ENCODE peak calls at places on chromosomes 12 and 14, in eight cellular contexts. E, U, D, W, V, K, A and O are unnamed samples.

GRCh38 chr12:120439646-120440247 is 1.8 kb downstream of the COX6A1 start:
- DNase-seq in E (no peak), U (peak), D (peak), W (peak), V (peak), K (no peak), A (peak), O (peak)

GRCh38 chr12:131608740-131609665 is 101.9 kb upstream of the SFSWAP start:
- DNase-seq in E (peak), U (peak), D (peak), W (peak), V (peak), K (peak), A (peak), O (peak)

GRCh38 chr14:48023881-48024280 is 348.5 kb upstream of the MDGA2 start:
- DNase-seq in E (no peak), U (no peak), D (no peak), W (no peak), V (no peak), K (no peak), A (no peak), O (no peak)

GRCh38 chr12:105980533-105980932 is 158.2 kb downstream of the NUAK1 start:
- DNase-seq in E (no peak), U (no peak), D (no peak), W (no peak), V (no peak), K (no peak), A (no peak), O (no peak)

GRCh38 chr14:77086017-77086727 is 11.9 kb upstream of the CIPC start:
- DNase-seq in E (no peak), U (peak), D (no peak), W (peak), V (peak), K (no peak), A (no peak), O (peak)

GRCh38 chr14:87254331-87254730 is 738.7 kb downstream of the GALC start:
- DNase-seq in E (no peak), U (no peak), D (no peak), W (no peak), V (no peak), K (no peak), A (no peak), O (no peak)

GRCh38 chr14:100577321-100577985 is 9.8 kb downstream of the BEGAIN start:
- DNase-seq in E (no peak), U (no peak), D (peak), W (no peak), V (no peak), K (no peak), A (no peak), O (no peak)

GRCh38 chr12:49188916-49189367 is at the start of gene TUBA1A:
- DNase-seq in E (peak), U (peak), D (peak), W (peak), V (peak), K (peak), A (peak), O (peak)

GRCh38 chr12:4112734-4113396 is 160.7 kb upstream of the CCND2 start:
- DNase-seq in E (no peak), U (no peak), D (no peak), W (no peak), V (no peak), K (peak), A (no peak), O (no peak)

GRCh38 chr14:49861581-49861922 is 9.0 kb upstream of the NEMF start:
- DNase-seq in E (peak), U (peak), D (peak), W (no peak), V (peak), K (peak), A (peak), O (peak)

GRCh38 chr12:94553130-94553519 is 93.5 kb upstream of the CEP83 start:
- DNase-seq in E (peak), U (peak), D (no peak), W (no peak), V (peak), K (no peak), A (no peak), O (no peak)

GRCh38 chr12:103852498-103852992 is 11.5 kb upstream of the NT5DC3 start:
- DNase-seq in E (no peak), U (peak), D (no peak), W (no peak), V (peak), K (no peak), A (no peak), O (peak)

GRCh38 chr12:1287446-1287975 is 296.5 kb downstream of the ERC1 start:
- DNase-seq in E (no peak), U (no peak), D (no peak), W (no peak), V (no peak), K (no peak), A (no peak), O (no peak)

GRCh38 chr14:73774244-73774575 is 60.0 kb upstream of the PNMA1 start:
- DNase-seq in E (no peak), U (no peak), D (no peak), W (no peak), V (no peak), K (no peak), A (no peak), O (no peak)

GRCh38 chr14:69786628-69787027 is 10.4 kb downstream of the SLC10A1 start:
- DNase-seq in E (no peak), U (no peak), D (no peak), W (no peak), V (no peak), K (no peak), A (no peak), O (no peak)

GRCh38 chr12:117124421-117125274 is 25.4 kb upstream of the TESC start:
- DNase-seq in E (no peak), U (no peak), D (no peak), W (no peak), V (peak), K (no peak), A (no peak), O (no peak)

GRCh38 chr12:85029456-85029855 is 6.6 kb downstream of the TSPAN19 start:
- DNase-seq in E (peak), U (peak), D (no peak), W (peak), V (peak), K (no peak), A (no peak), O (peak)

GRCh38 chr14:77281852-77282251 is 10.8 kb upstream of the NGB start:
- DNase-seq in E (no peak), U (no peak), D (no peak), W (no peak), V (no peak), K (no peak), A (no peak), O (no peak)

GRCh38 chr14:64720190-64720589 is 16.0 kb downstream of the PLEKHG3 start:
- DNase-seq in E (peak), U (peak), D (no peak), W (no peak), V (peak), K (no peak), A (no peak), O (no peak)

GRCh38 chr14:91252901-91253794 is 8.6 kb upstream of the GPR68 start:
- DNase-seq in E (no peak), U (no peak), D (no peak), W (peak), V (peak), K (no peak), A (peak), O (no peak)

GRCh38 chr12:18383203-18383602 is 121.9 kb downstream of the PIK3C2G start:
- DNase-seq in E (peak), U (peak), D (no peak), W (no peak), V (peak), K (no peak), A (no peak), O (peak)